ENCODE peak calls at places on chromosome 7, in seven cellular contexts. One of them, this sample, is unnamed. For H3K36me3, the result is how much of the 10 kb centered on the place peaks cover.

GRCh38 chr7:148609045-148609725 is 18.6 kb downstream of the C7orf33 start:
- DNase-seq in keratinocyte: no peak
- DNase-seq in HepG2: no peak
- DNase-seq in uterus: no peak
- DNase-seq in PC-3: no peak
- DNase-seq in tibial nerve: no peak
- DNase-seq in Panc1: no peak
- DNase-seq in this sample: no peak

GRCh38 chr7:94639384-94639783 is 16.5 kb downstream of the SGCE start:
- DNase-seq in keratinocyte: no peak
- DNase-seq in Panc1: no peak
- DNase-seq in HepG2: no peak
- DNase-seq in PC-3: no peak
- DNase-seq in tibial nerve: no peak
- DNase-seq in uterus: no peak
- DNase-seq in this sample: no peak

GRCh38 chr7:158431941-158432347 is 155.7 kb downstream of the PTPRN2 start:
- DNase-seq in PC-3: peak
- DNase-seq in keratinocyte: no peak
- DNase-seq in tibial nerve: peak
- DNase-seq in uterus: peak
- DNase-seq in HepG2: peak
- DNase-seq in Panc1: peak
- DNase-seq in this sample: peak

GRCh38 chr7:135877799-135878198 is 99.4 kb downstream of the MTPN start:
- DNase-seq in uterus: no peak
- DNase-seq in keratinocyte: peak
- DNase-seq in Panc1: no peak
- DNase-seq in HepG2: no peak
- DNase-seq in PC-3: peak
- DNase-seq in tibial nerve: no peak
- DNase-seq in this sample: peak

GRCh38 chr7:2193575-2194305 is 39.0 kb downstream of the MAD1L1 start:
- DNase-seq in tibial nerve: no peak
- DNase-seq in Panc1: no peak
- DNase-seq in uterus: no peak
- DNase-seq in HepG2: no peak
- DNase-seq in keratinocyte: no peak
- DNase-seq in PC-3: no peak
- DNase-seq in this sample: no peak

GRCh38 chr7:44963526-44964290 is 15.1 kb downstream of the MYO1G start:
- DNase-seq in HepG2: no peak
- DNase-seq in Panc1: no peak
- DNase-seq in keratinocyte: no peak
- DNase-seq in uterus: no peak
- DNase-seq in tibial nerve: no peak
- DNase-seq in PC-3: no peak
- DNase-seq in this sample: no peak

GRCh38 chr7:26191233-26191973 is 9.1 kb downstream of the HNRNPA2B1 start:
- DNase-seq in Panc1: no peak
- DNase-seq in keratinocyte: no peak
- DNase-seq in PC-3: no peak
- DNase-seq in HepG2: no peak
- DNase-seq in tibial nerve: no peak
- DNase-seq in uterus: no peak
- DNase-seq in this sample: no peak

GRCh38 chr7:98661607-98662006 is 44.5 kb downstream of the NPTX2 start:
- DNase-seq in tibial nerve: no peak
- DNase-seq in HepG2: no peak
- DNase-seq in keratinocyte: no peak
- DNase-seq in PC-3: no peak
- DNase-seq in Panc1: no peak
- DNase-seq in uterus: no peak
- DNase-seq in this sample: no peak

GRCh38 chr7:44289341-44290249 is 35.8 kb downstream of the CAMK2B start:
- DNase-seq in keratinocyte: no peak
- DNase-seq in Panc1: no peak
- DNase-seq in PC-3: no peak
- DNase-seq in tibial nerve: no peak
- DNase-seq in HepG2: no peak
- DNase-seq in uterus: peak
- DNase-seq in this sample: no peak

GRCh38 chr7:52741670-52742069 is 293.8 kb upstream of the POM121L12 start:
- DNase-seq in keratinocyte: no peak
- DNase-seq in HepG2: no peak
- DNase-seq in uterus: no peak
- DNase-seq in tibial nerve: no peak
- DNase-seq in PC-3: no peak
- DNase-seq in Panc1: no peak
- DNase-seq in this sample: no peak

GRCh38 chr7:32061346-32061745 is 8.9 kb downstream of the PDE1C start:
- DNase-seq in tibial nerve: no peak
- DNase-seq in HepG2: no peak
- DNase-seq in keratinocyte: no peak
- DNase-seq in Panc1: no peak
- DNase-seq in uterus: no peak
- DNase-seq in PC-3: no peak
- DNase-seq in this sample: no peak

GRCh38 chr7:112337177-112337576 is 113.1 kb upstream of the IFRD1 start:
- DNase-seq in Panc1: no peak
- DNase-seq in tibial nerve: no peak
- DNase-seq in uterus: no peak
- DNase-seq in HepG2: no peak
- DNase-seq in keratinocyte: no peak
- DNase-seq in PC-3: no peak
- DNase-seq in this sample: no peak

GRCh38 chr7:32958046-32959025 is 1.1 kb downstream of the FKBP9 start:
- DNase-seq in keratinocyte: no peak
- DNase-seq in Panc1: no peak
- DNase-seq in tibial nerve: peak
- DNase-seq in HepG2: peak
- DNase-seq in PC-3: no peak
- DNase-seq in uterus: peak
- DNase-seq in this sample: no peak

GRCh38 chr7:151061241-151062110 is 2.1 kb downstream of the SLC4A2 start:
- DNase-seq in uterus: peak
- DNase-seq in HepG2: no peak
- DNase-seq in Panc1: no peak
- DNase-seq in PC-3: no peak
- DNase-seq in keratinocyte: no peak
- DNase-seq in tibial nerve: no peak
- DNase-seq in this sample: no peak

GRCh38 chr7:55534262-55534915 is 37.9 kb downstream of the VOPP1 start:
- DNase-seq in keratinocyte: no peak
- DNase-seq in uterus: no peak
- DNase-seq in HepG2: peak
- DNase-seq in Panc1: no peak
- DNase-seq in tibial nerve: peak
- DNase-seq in PC-3: peak
- DNase-seq in this sample: no peak

GRCh38 chr7:158285383-158285770 is 302.2 kb downstream of the PTPRN2 start:
- DNase-seq in keratinocyte: no peak
- DNase-seq in HepG2: no peak
- DNase-seq in tibial nerve: no peak
- DNase-seq in PC-3: no peak
- DNase-seq in Panc1: no peak
- DNase-seq in uterus: no peak
- DNase-seq in this sample: no peak

GRCh38 chr7:129210256-129210988 is 14.4 kb upstream of the AHCYL2 start:
- DNase-seq in tibial nerve: peak
- DNase-seq in Panc1: no peak
- DNase-seq in keratinocyte: no peak
- DNase-seq in PC-3: peak
- DNase-seq in HepG2: peak
- DNase-seq in uterus: peak
- DNase-seq in this sample: no peak

GRCh38 chr7:6422095-6422494 is 25.7 kb downstream of the DAGLB start:
- DNase-seq in HepG2: no peak
- DNase-seq in tibial nerve: no peak
- DNase-seq in keratinocyte: no peak
- DNase-seq in uterus: no peak
- DNase-seq in PC-3: no peak
- DNase-seq in Panc1: no peak
- DNase-seq in this sample: no peak

GRCh38 chr7:6423942-6424701 is 23.6 kb downstream of the DAGLB start:
- DNase-seq in uterus: no peak
- DNase-seq in PC-3: peak
- DNase-seq in keratinocyte: no peak
- DNase-seq in Panc1: no peak
- DNase-seq in tibial nerve: peak
- DNase-seq in HepG2: no peak
- DNase-seq in this sample: no peak

GRCh38 chr7:6422926-6423632 is 24.7 kb downstream of the DAGLB start:
- DNase-seq in HepG2: no peak
- DNase-seq in PC-3: no peak
- DNase-seq in tibial nerve: no peak
- DNase-seq in uterus: no peak
- DNase-seq in keratinocyte: no peak
- DNase-seq in Panc1: no peak
- DNase-seq in this sample: no peak

GRCh38 chr7:6425948-6426347 is 21.8 kb downstream of the DAGLB start:
- DNase-seq in keratinocyte: no peak
- DNase-seq in HepG2: no peak
- DNase-seq in PC-3: no peak
- DNase-seq in uterus: no peak
- DNase-seq in tibial nerve: no peak
- DNase-seq in Panc1: no peak
- DNase-seq in this sample: no peak

GRCh38 chr7:6424702-6425072 is 23.1 kb downstream of the DAGLB start:
- DNase-seq in PC-3: no peak
- DNase-seq in uterus: no peak
- DNase-seq in HepG2: no peak
- DNase-seq in tibial nerve: no peak
- DNase-seq in Panc1: no peak
- DNase-seq in keratinocyte: no peak
- DNase-seq in this sample: no peak
- H3K36me3 ChIP-seq in PC-3: under half
- H3K36me3 ChIP-seq in uterus: under half
- H3K36me3 ChIP-seq in HepG2: under half
- H3K36me3 ChIP-seq in tibial nerve: half or more
- H3K36me3 ChIP-seq in Panc1: under half
- H3K36me3 ChIP-seq in keratinocyte: under half
- H3K36me3 ChIP-seq in this sample: under half

DNA sequence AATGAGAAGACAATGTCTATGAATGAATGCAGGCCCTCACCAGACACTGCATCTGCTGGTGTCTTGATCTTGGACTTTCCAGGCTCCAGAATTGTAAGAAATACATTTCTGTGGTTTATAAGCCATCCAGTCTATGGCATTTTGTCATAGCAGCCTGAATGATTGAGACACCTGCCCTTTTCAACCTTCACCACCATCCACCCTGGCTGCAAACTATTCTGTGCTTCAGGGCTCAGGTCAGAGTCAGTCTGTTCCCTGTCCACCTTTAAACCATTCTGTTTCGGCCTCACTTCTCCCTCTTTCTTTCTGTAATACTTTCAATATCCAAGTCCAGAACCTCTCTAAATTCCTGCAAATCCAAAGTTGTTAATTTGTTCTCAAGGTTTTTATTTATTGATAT is 15.9 kb upstream of the CDK13 start:
- DNase-seq in PC-3: no peak
- DNase-seq in HepG2: no peak
- DNase-seq in keratinocyte: no peak
- DNase-seq in tibial nerve: no peak
- DNase-seq in uterus: no peak
- DNase-seq in Panc1: no peak
- DNase-seq in this sample: no peak
- H3K4me3 ChIP-seq in PC-3: no peak
- H3K4me3 ChIP-seq in HepG2: no peak
- H3K4me3 ChIP-seq in keratinocyte: no peak
- H3K4me3 ChIP-seq in tibial nerve: no peak
- H3K4me3 ChIP-seq in uterus: no peak
- H3K4me3 ChIP-seq in Panc1: no peak
- H3K4me3 ChIP-seq in this sample: no peak

GRCh38 chr7:4556868-4557620 is 125.1 kb upstream of the FOXK1 start:
- DNase-seq in keratinocyte: no peak
- DNase-seq in PC-3: no peak
- DNase-seq in Panc1: no peak
- DNase-seq in HepG2: no peak
- DNase-seq in tibial nerve: no peak
- DNase-seq in uterus: no peak
- DNase-seq in this sample: no peak

GRCh38 chr7:4566714-4567113 is 115.4 kb upstream of the FOXK1 start:
- DNase-seq in Panc1: no peak
- DNase-seq in PC-3: no peak
- DNase-seq in keratinocyte: no peak
- DNase-seq in HepG2: no peak
- DNase-seq in tibial nerve: no peak
- DNase-seq in uterus: no peak
- DNase-seq in this sample: no peak

GRCh38 chr7:4561775-4562174 is 120.3 kb upstream of the FOXK1 start:
- DNase-seq in Panc1: no peak
- DNase-seq in tibial nerve: no peak
- DNase-seq in uterus: no peak
- DNase-seq in HepG2: no peak
- DNase-seq in PC-3: no peak
- DNase-seq in keratinocyte: no peak
- DNase-seq in this sample: no peak
- TF ChIP-seq CTCF in Panc1: peak
- TF ChIP-seq CTCF in tibial nerve: no peak
- TF ChIP-seq CTCF in uterus: no peak
- TF ChIP-seq CTCF in HepG2: no peak
- TF ChIP-seq CTCF in PC-3: peak
- TF ChIP-seq CTCF in keratinocyte: no peak
- TF ChIP-seq CTCF in this sample: peak

GRCh38 chr7:122137291-122138077 is 6.6 kb downstream of the AASS start:
- DNase-seq in uterus: no peak
- DNase-seq in HepG2: no peak
- DNase-seq in PC-3: no peak
- DNase-seq in keratinocyte: no peak
- DNase-seq in tibial nerve: no peak
- DNase-seq in Panc1: no peak
- DNase-seq in this sample: no peak

GRCh38 chr7:122136639-122137253 is 7.3 kb downstream of the AASS start:
- DNase-seq in uterus: no peak
- DNase-seq in HepG2: no peak
- DNase-seq in Panc1: no peak
- DNase-seq in tibial nerve: no peak
- DNase-seq in keratinocyte: no peak
- DNase-seq in PC-3: no peak
- DNase-seq in this sample: no peak

GRCh38 chr7:122135275-122135674 is 8.8 kb downstream of the AASS start:
- DNase-seq in HepG2: no peak
- DNase-seq in PC-3: no peak
- DNase-seq in keratinocyte: peak
- DNase-seq in Panc1: no peak
- DNase-seq in uterus: no peak
- DNase-seq in tibial nerve: no peak
- DNase-seq in this sample: no peak

GRCh38 chr7:122133477-122133876 is 10.6 kb downstream of the AASS start:
- DNase-seq in keratinocyte: no peak
- DNase-seq in tibial nerve: no peak
- DNase-seq in PC-3: no peak
- DNase-seq in HepG2: no peak
- DNase-seq in uterus: no peak
- DNase-seq in Panc1: no peak
- DNase-seq in this sample: no peak

DNA sequence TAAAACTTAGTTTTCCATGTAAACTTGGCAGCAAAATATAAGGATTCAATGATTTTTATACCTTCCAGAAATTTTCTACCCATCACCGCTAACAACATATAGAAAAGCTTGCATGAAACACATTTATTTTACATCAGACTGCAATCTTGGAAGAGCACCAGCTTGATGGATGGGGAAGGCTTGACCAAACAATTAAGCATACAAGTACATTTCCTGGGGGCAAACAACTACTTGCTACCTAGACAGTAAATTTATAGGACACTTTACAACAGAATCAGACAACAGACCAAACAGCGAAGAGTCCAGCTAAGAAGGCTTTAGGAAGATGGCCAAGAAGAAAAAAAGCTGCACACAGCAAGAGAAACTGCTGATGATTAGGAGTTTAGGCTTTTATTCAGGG is 8.0 kb downstream of the AASS start:
- DNase-seq in keratinocyte: no peak
- DNase-seq in uterus: no peak
- DNase-seq in Panc1: no peak
- DNase-seq in HepG2: no peak
- DNase-seq in PC-3: no peak
- DNase-seq in tibial nerve: no peak
- DNase-seq in this sample: no peak
- H3K36me3 ChIP-seq in keratinocyte: under half
- H3K36me3 ChIP-seq in uterus: under half
- H3K36me3 ChIP-seq in Panc1: under half
- H3K36me3 ChIP-seq in HepG2: under half
- H3K36me3 ChIP-seq in PC-3: under half
- H3K36me3 ChIP-seq in tibial nerve: under half
- H3K36me3 ChIP-seq in this sample: under half